ENCODE peak calls at places on chromosomes 11 and 22, in five cellular contexts. S is ELR, M is DMS153, R is A549, Q is anterior cingulate cortex. G is an unnamed sample.

GRCh38 chr11:47163198-47163597 is 13.5 kb downstream of the ARFGAP2 start:
- DNase-seq in R (no peak), S (no peak), Q (no peak), M (no peak), G (no peak)

GRCh38 chr11:14973621-14974020 is 1.5 kb upstream of the CALCA start:
- DNase-seq in S (peak; percentile 14), M (peak; percentile 84), Q (no peak), R (no peak), G (peak; percentile 4)

GRCh38 chr22:44578115-44578457 is 80.1 kb upstream of the RTL6 start:
- DNase-seq in S (no peak), Q (no peak), R (no peak), M (no peak), G (no peak)

GRCh38 chr11:40514124-40514523 is 945.3 kb downstream of the LRRC4C start:
- DNase-seq in S (peak; percentile 27), M (peak; percentile 53), Q (no peak), R (no peak), G (no peak)

GRCh38 chr11:90213322-90213721 is 9.5 kb downstream of the CHORDC1 start:
- DNase-seq in R (no peak), Q (no peak), S (no peak), M (no peak), G (no peak)

GRCh38 chr11:65646921-65647701 is 9.2 kb downstream of the SIPA1 start:
- DNase-seq in Q (peak; percentile 14), S (no peak), M (peak; percentile 18), R (peak; percentile 67), G (no peak)

GRCh38 chr11:72725731-72726042 is 26.5 kb downstream of the ARAP1 start:
- DNase-seq in M (no peak), R (no peak), Q (no peak), S (no peak), G (no peak)

GRCh38 chr11:13316528-13316961 is 39.0 kb downstream of the BMAL1 start:
- DNase-seq in S (peak; percentile 75), M (no peak), R (no peak), Q (no peak), G (peak; percentile 55)

GRCh38 chr11:11113676-11114075 is 239.4 kb downstream of the CSNK2A3 start:
- DNase-seq in R (no peak), Q (no peak), M (no peak), S (no peak), G (no peak)

GRCh38 chr22:43081968-43082367 is 7.2 kb downstream of the TTLL1 start:
- DNase-seq in Q (no peak), M (no peak), R (no peak), S (peak; percentile 23), G (peak; percentile 19)

GRCh38 chr22:49040754-49041467 is 786.8 kb downstream of the BRD1 start:
- DNase-seq in S (no peak), R (no peak), Q (no peak), M (no peak), G (no peak)

GRCh38 chr11:119029340-119030028 is 1.2 kb downstream of the SLC37A4 start:
- DNase-seq in S (no peak), R (no peak), Q (no peak), M (no peak), G (no peak)

GRCh38 chr11:121024989-121025388 is 1.1 kb downstream of the TBCEL start:
- DNase-seq in M (no peak), Q (no peak), S (peak; percentile 15), R (peak; percentile 1), G (peak; percentile 9)

GRCh38 chr11:76672431-76673163 is 2.0 kb upstream of the LRRC32 start:
- DNase-seq in Q (no peak), S (no peak), M (no peak), R (no peak), G (no peak)

GRCh38 chr22:34356481-34356880 is 436.2 kb upstream of the LARGE1 start:
- DNase-seq in M (no peak), R (no peak), S (no peak), Q (no peak), G (no peak)

GRCh38 chr11:65590240-65590738 is 5.3 kb downstream of the KCNK7 start:
- DNase-seq in R (no peak), M (no peak), S (no peak), Q (no peak), G (peak; percentile 62)

GRCh38 chr11:76698321-76699043 is 27.9 kb upstream of the LRRC32 start:
- DNase-seq in R (no peak), S (peak; percentile 53), Q (no peak), M (no peak), G (no peak)

GRCh38 chr11:74953448-74953847 is 4.4 kb downstream of the SPCS2 start:
- DNase-seq in S (no peak), Q (no peak), M (no peak), R (no peak), G (no peak)

GRCh38 chr22:41523464-41524221 is 20.6 kb downstream of the POLR3H start:
- DNase-seq in M (no peak), S (peak; percentile 68), R (no peak), Q (no peak), G (peak; percentile 89)

GRCh38 chr11:75553182-75553581 is 8.9 kb upstream of the SERPINH1 start:
- DNase-seq in M (no peak), R (no peak), S (no peak), Q (no peak), G (no peak)

GRCh38 chr22:17782621-17783020 is 8.4 kb upstream of the BID start:
- DNase-seq in M (no peak), Q (no peak), S (no peak), R (no peak), G (no peak)

G was measured in IMR-90.